ENCODE peak calls at places on chromosome 2, in ten cellular contexts. One of them, this sample, is unnamed.

GRCh38 chr2:95031076-95031725 is 5.7 kb downstream of the MAL start:
- DNase-seq in LNCaP clone FGC: no peak
- DNase-seq in CD4-positive, alpha-beta T cell: no peak
- DNase-seq in fibroblast of pulmonary artery: no peak
- DNase-seq in cardiac fibroblast: no peak
- DNase-seq in upper lobe of right lung: no peak
- DNase-seq in AG04450: no peak
- DNase-seq in Peyer's patch: no peak
- DNase-seq in cardiac muscle cell: no peak
- DNase-seq in dorsolateral prefrontal cortex: no peak
- DNase-seq in this sample: no peak

GRCh38 chr2:122391726-122392125 is 636.3 kb downstream of the TSN start:
- DNase-seq in LNCaP clone FGC: no peak
- DNase-seq in CD4-positive, alpha-beta T cell: no peak
- DNase-seq in fibroblast of pulmonary artery: no peak
- DNase-seq in cardiac fibroblast: no peak
- DNase-seq in upper lobe of right lung: no peak
- DNase-seq in AG04450: no peak
- DNase-seq in Peyer's patch: no peak
- DNase-seq in cardiac muscle cell: no peak
- DNase-seq in dorsolateral prefrontal cortex: no peak
- DNase-seq in this sample: no peak

GRCh38 chr2:86747708-86748627 is 27.9 kb downstream of the RMND5A start:
- DNase-seq in LNCaP clone FGC: peak
- DNase-seq in CD4-positive, alpha-beta T cell: no peak
- DNase-seq in fibroblast of pulmonary artery: peak
- DNase-seq in cardiac fibroblast: peak
- DNase-seq in upper lobe of right lung: no peak
- DNase-seq in AG04450: peak
- DNase-seq in Peyer's patch: peak
- DNase-seq in cardiac muscle cell: no peak
- DNase-seq in dorsolateral prefrontal cortex: peak
- DNase-seq in this sample: peak

GRCh38 chr2:22002066-22002465 is 878.3 kb downstream of the TDRD15 start:
- DNase-seq in LNCaP clone FGC: no peak
- DNase-seq in CD4-positive, alpha-beta T cell: no peak
- DNase-seq in fibroblast of pulmonary artery: peak
- DNase-seq in cardiac fibroblast: peak
- DNase-seq in upper lobe of right lung: no peak
- DNase-seq in AG04450: no peak
- DNase-seq in Peyer's patch: no peak
- DNase-seq in cardiac muscle cell: no peak
- DNase-seq in dorsolateral prefrontal cortex: no peak
- DNase-seq in this sample: no peak

GRCh38 chr2:39511219-39511785 is 74.2 kb upstream of the MAP4K3 start:
- DNase-seq in LNCaP clone FGC: no peak
- DNase-seq in CD4-positive, alpha-beta T cell: no peak
- DNase-seq in fibroblast of pulmonary artery: no peak
- DNase-seq in cardiac fibroblast: no peak
- DNase-seq in upper lobe of right lung: no peak
- DNase-seq in AG04450: no peak
- DNase-seq in Peyer's patch: no peak
- DNase-seq in cardiac muscle cell: no peak
- DNase-seq in dorsolateral prefrontal cortex: peak
- DNase-seq in this sample: no peak

GRCh38 chr2:98608962-98609604 is 694 bp downstream of the UNC50 start:
- DNase-seq in LNCaP clone FGC: no peak
- DNase-seq in CD4-positive, alpha-beta T cell: no peak
- DNase-seq in fibroblast of pulmonary artery: peak
- DNase-seq in cardiac fibroblast: peak
- DNase-seq in upper lobe of right lung: peak
- DNase-seq in AG04450: no peak
- DNase-seq in Peyer's patch: no peak
- DNase-seq in cardiac muscle cell: peak
- DNase-seq in dorsolateral prefrontal cortex: peak
- DNase-seq in this sample: no peak

GRCh38 chr2:238285653-238286082 is 2.7 kb downstream of the PER2 start:
- DNase-seq in LNCaP clone FGC: peak
- DNase-seq in CD4-positive, alpha-beta T cell: no peak
- DNase-seq in fibroblast of pulmonary artery: peak
- DNase-seq in cardiac fibroblast: peak
- DNase-seq in upper lobe of right lung: peak
- DNase-seq in AG04450: peak
- DNase-seq in Peyer's patch: peak
- DNase-seq in cardiac muscle cell: no peak
- DNase-seq in dorsolateral prefrontal cortex: no peak
- DNase-seq in this sample: peak

GRCh38 chr2:12796617-12797016 is 79.9 kb downstream of the TRIB2 start:
- DNase-seq in LNCaP clone FGC: no peak
- DNase-seq in CD4-positive, alpha-beta T cell: no peak
- DNase-seq in fibroblast of pulmonary artery: no peak
- DNase-seq in cardiac fibroblast: no peak
- DNase-seq in upper lobe of right lung: no peak
- DNase-seq in AG04450: no peak
- DNase-seq in Peyer's patch: no peak
- DNase-seq in cardiac muscle cell: no peak
- DNase-seq in dorsolateral prefrontal cortex: no peak
- DNase-seq in this sample: peak

GRCh38 chr2:171763602-171764001 is 76.3 kb downstream of the DYNC1I2 start:
- DNase-seq in LNCaP clone FGC: no peak
- DNase-seq in CD4-positive, alpha-beta T cell: no peak
- DNase-seq in fibroblast of pulmonary artery: no peak
- DNase-seq in cardiac fibroblast: peak
- DNase-seq in upper lobe of right lung: no peak
- DNase-seq in AG04450: no peak
- DNase-seq in Peyer's patch: no peak
- DNase-seq in cardiac muscle cell: no peak
- DNase-seq in dorsolateral prefrontal cortex: no peak
- DNase-seq in this sample: no peak

GRCh38 chr2:227881866-227882517 is 10.6 kb downstream of the DAW1 start:
- DNase-seq in LNCaP clone FGC: no peak
- DNase-seq in CD4-positive, alpha-beta T cell: no peak
- DNase-seq in fibroblast of pulmonary artery: peak
- DNase-seq in cardiac fibroblast: peak
- DNase-seq in upper lobe of right lung: no peak
- DNase-seq in AG04450: no peak
- DNase-seq in Peyer's patch: no peak
- DNase-seq in cardiac muscle cell: no peak
- DNase-seq in dorsolateral prefrontal cortex: no peak
- DNase-seq in this sample: no peak

DNA sequence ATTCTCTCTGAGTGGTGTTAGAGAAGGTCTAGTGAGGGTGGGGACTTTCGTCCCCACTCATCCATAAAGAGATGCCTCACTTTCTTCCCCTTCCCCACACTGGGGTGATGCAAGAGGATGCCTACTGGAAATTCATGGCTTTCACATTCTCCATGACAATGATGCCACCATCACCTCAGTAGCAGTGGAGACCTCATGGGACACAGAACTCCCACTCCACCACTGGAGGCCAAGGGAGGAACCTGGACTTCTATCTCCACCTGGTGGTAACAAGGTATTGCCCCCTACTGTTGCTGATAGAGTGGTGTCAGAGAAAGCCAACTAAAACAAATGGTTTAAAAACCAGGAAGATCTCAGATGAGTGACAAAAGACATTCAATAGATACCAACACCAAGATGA is 110.9 kb downstream of the INHBB start:
- DNase-seq in LNCaP clone FGC: no peak
- DNase-seq in CD4-positive, alpha-beta T cell: no peak
- DNase-seq in fibroblast of pulmonary artery: no peak
- DNase-seq in cardiac fibroblast: no peak
- DNase-seq in upper lobe of right lung: no peak
- DNase-seq in AG04450: no peak
- DNase-seq in Peyer's patch: no peak
- DNase-seq in cardiac muscle cell: no peak
- DNase-seq in dorsolateral prefrontal cortex: no peak
- DNase-seq in this sample: no peak
- TF ChIP-seq CTCF in LNCaP clone FGC: peak
- TF ChIP-seq CTCF in CD4-positive, alpha-beta T cell: no peak
- TF ChIP-seq CTCF in fibroblast of pulmonary artery: no peak
- TF ChIP-seq CTCF in cardiac fibroblast: no peak
- TF ChIP-seq CTCF in upper lobe of right lung: no peak
- TF ChIP-seq CTCF in AG04450: no peak
- TF ChIP-seq CTCF in Peyer's patch: no peak
- TF ChIP-seq CTCF in cardiac muscle cell: no peak
- TF ChIP-seq CTCF in dorsolateral prefrontal cortex: no peak
- TF ChIP-seq CTCF in this sample: no peak

DNA sequence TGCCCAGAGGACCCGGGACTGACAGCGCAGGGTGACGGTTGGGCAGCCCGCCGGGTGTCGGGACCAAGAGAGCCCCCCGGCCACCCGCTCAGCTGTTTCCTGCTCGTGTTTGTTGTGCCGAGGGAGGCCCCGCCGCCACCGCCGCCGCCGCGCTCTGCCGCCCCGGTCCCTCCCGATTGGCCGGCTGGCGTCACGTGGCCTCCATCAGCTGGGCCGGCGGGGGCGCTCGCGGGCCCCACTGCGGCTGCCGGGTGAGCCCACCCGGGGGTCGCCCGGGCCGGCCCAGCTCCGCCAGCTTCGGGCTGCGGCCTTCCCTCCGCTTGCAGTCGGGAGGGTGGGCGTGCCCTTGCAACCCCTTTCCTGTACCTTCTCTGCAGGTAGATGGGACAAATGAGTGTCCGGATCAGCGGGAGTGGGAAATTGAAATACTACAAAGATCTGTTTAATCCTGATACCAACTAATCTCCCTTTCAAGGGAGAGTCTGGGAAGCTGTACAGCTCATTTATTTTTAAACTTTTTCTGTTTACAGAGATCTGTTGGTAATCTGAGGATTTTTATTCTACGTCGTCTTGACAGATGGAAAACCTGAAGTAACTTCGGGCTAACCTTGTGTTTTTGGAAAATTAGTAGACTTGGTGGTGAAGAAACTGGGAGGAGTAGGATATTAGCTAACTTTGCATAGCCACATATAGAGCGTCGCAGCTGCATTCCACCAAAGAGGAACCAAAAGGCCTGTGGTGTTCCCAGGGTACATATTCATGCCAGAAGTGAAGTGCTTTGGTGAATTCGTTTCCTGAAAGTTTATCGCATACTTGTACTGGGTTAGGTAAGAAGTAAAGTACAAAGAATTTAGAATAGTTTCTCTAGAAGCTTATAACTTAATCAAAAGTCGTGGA is 1.2 kb downstream of the YPEL5 start:
- DNase-seq in LNCaP clone FGC: no peak
- DNase-seq in CD4-positive, alpha-beta T cell: peak
- DNase-seq in fibroblast of pulmonary artery: peak
- DNase-seq in cardiac fibroblast: peak
- DNase-seq in upper lobe of right lung: peak
- DNase-seq in AG04450: no peak
- DNase-seq in Peyer's patch: peak
- DNase-seq in cardiac muscle cell: peak
- DNase-seq in dorsolateral prefrontal cortex: peak
- DNase-seq in this sample: peak
- TF ChIP-seq CTCF in LNCaP clone FGC: peak
- TF ChIP-seq CTCF in CD4-positive, alpha-beta T cell: peak
- TF ChIP-seq CTCF in fibroblast of pulmonary artery: no peak
- TF ChIP-seq CTCF in cardiac fibroblast: no peak
- TF ChIP-seq CTCF in upper lobe of right lung: peak
- TF ChIP-seq CTCF in AG04450: peak
- TF ChIP-seq CTCF in Peyer's patch: peak
- TF ChIP-seq CTCF in cardiac muscle cell: peak
- TF ChIP-seq CTCF in dorsolateral prefrontal cortex: peak
- TF ChIP-seq CTCF in this sample: peak

GRCh38 chr2:115083216-115083615 is 640.8 kb downstream of the DPP10 start:
- DNase-seq in LNCaP clone FGC: no peak
- DNase-seq in CD4-positive, alpha-beta T cell: no peak
- DNase-seq in fibroblast of pulmonary artery: no peak
- DNase-seq in cardiac fibroblast: no peak
- DNase-seq in upper lobe of right lung: no peak
- DNase-seq in AG04450: no peak
- DNase-seq in Peyer's patch: no peak
- DNase-seq in cardiac muscle cell: peak
- DNase-seq in dorsolateral prefrontal cortex: no peak
- DNase-seq in this sample: no peak
- TF ChIP-seq CTCF in LNCaP clone FGC: peak
- TF ChIP-seq CTCF in CD4-positive, alpha-beta T cell: no peak
- TF ChIP-seq CTCF in fibroblast of pulmonary artery: no peak
- TF ChIP-seq CTCF in cardiac fibroblast: no peak
- TF ChIP-seq CTCF in upper lobe of right lung: no peak
- TF ChIP-seq CTCF in AG04450: no peak
- TF ChIP-seq CTCF in Peyer's patch: no peak
- TF ChIP-seq CTCF in cardiac muscle cell: no peak
- TF ChIP-seq CTCF in dorsolateral prefrontal cortex: peak
- TF ChIP-seq CTCF in this sample: no peak

DNA sequence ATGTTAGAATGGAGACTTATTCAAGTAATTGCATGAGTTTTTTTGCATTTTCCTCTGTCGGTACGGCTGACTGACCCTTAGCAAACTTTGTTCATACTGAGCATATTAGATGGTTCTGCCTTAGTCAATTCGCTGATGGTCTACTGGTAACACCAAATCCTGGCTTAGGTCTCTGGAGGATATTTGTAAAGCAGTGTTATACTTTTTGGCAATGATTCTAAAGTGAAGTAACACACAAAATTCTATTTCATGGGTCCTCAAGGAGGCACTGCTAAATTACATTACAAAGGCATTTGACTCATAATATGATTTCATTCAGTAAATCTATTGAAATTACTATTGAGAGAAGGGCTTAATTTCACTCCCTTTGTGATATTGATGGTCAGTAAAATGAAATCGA is 246.8 kb upstream of the RASGRP3 start:
- DNase-seq in LNCaP clone FGC: no peak
- DNase-seq in CD4-positive, alpha-beta T cell: no peak
- DNase-seq in fibroblast of pulmonary artery: peak
- DNase-seq in cardiac fibroblast: peak
- DNase-seq in upper lobe of right lung: no peak
- DNase-seq in AG04450: no peak
- DNase-seq in Peyer's patch: no peak
- DNase-seq in cardiac muscle cell: no peak
- DNase-seq in dorsolateral prefrontal cortex: no peak
- DNase-seq in this sample: no peak
- TF ChIP-seq CTCF in LNCaP clone FGC: no peak
- TF ChIP-seq CTCF in CD4-positive, alpha-beta T cell: no peak
- TF ChIP-seq CTCF in fibroblast of pulmonary artery: no peak
- TF ChIP-seq CTCF in cardiac fibroblast: no peak
- TF ChIP-seq CTCF in upper lobe of right lung: no peak
- TF ChIP-seq CTCF in AG04450: no peak
- TF ChIP-seq CTCF in Peyer's patch: no peak
- TF ChIP-seq CTCF in cardiac muscle cell: no peak
- TF ChIP-seq CTCF in dorsolateral prefrontal cortex: no peak
- TF ChIP-seq CTCF in this sample: no peak

DNA sequence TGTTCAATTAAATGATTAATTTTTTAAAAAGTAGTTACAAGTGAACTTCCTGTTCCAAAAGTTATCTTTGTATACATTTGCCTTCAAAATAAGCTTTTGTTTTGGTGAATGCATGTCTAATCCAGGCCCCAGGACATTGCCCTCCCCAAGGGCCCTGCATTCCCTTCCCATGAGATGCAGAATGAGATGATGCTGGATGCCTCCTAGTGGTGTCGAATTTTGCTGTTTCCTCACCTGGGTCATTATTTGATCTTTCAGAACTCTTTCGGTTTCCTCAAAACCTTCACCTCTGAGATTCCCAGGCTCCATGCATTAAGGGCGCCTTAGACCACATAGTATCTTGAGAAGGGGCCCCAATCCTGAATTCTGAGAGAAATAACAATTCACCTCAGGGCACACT is 728.8 kb downstream of the CNTNAP5 start:
- DNase-seq in LNCaP clone FGC: no peak
- DNase-seq in CD4-positive, alpha-beta T cell: no peak
- DNase-seq in fibroblast of pulmonary artery: no peak
- DNase-seq in cardiac fibroblast: no peak
- DNase-seq in upper lobe of right lung: no peak
- DNase-seq in AG04450: no peak
- DNase-seq in Peyer's patch: no peak
- DNase-seq in cardiac muscle cell: no peak
- DNase-seq in dorsolateral prefrontal cortex: no peak
- DNase-seq in this sample: no peak
- TF ChIP-seq CTCF in LNCaP clone FGC: no peak
- TF ChIP-seq CTCF in CD4-positive, alpha-beta T cell: no peak
- TF ChIP-seq CTCF in fibroblast of pulmonary artery: no peak
- TF ChIP-seq CTCF in cardiac fibroblast: no peak
- TF ChIP-seq CTCF in upper lobe of right lung: no peak
- TF ChIP-seq CTCF in AG04450: no peak
- TF ChIP-seq CTCF in Peyer's patch: no peak
- TF ChIP-seq CTCF in cardiac muscle cell: no peak
- TF ChIP-seq CTCF in dorsolateral prefrontal cortex: no peak
- TF ChIP-seq CTCF in this sample: no peak

This sample was measured in astrocyte of the cerebellum.